ENCODE peak calls at places on chromosome 15, in five cellular contexts. S is B cell, H is RWPE1, M is WTC11, C is endodermal cell. Q is an unnamed sample.

GRCh38 chr15:69129026-69129385 is 31.4 kb upstream of the GLCE start:
- DNase-seq in H (no peak), M (no peak), S (no peak), C (no peak), Q (peak)

GRCh38 chr15:66461917-66462316 is 35.6 kb downstream of the SNAPC5 start:
- DNase-seq in M (no peak), C (no peak), S (no peak), H (peak), Q (peak)

GRCh38 chr15:80003171-80003570 is 32.2 kb upstream of the BCL2A1 start:
- DNase-seq in M (no peak), S (no peak), C (no peak), H (no peak), Q (no peak)

GRCh38 chr15:37028609-37029287 is 71.6 kb downstream of the MEIS2 start:
- DNase-seq in C (no peak), H (no peak), S (no peak), M (no peak), Q (peak)

GRCh38 chr15:90343391-90343790 is 8.7 kb upstream of the ZNF774 start:
- DNase-seq in H (peak), C (no peak), S (no peak), M (no peak), Q (peak)

GRCh38 chr15:41607033-41607432 is 48.0 kb downstream of the TYRO3 start:
- DNase-seq in M (no peak), C (no peak), S (no peak), H (peak), Q (peak)

GRCh38 chr15:82540055-82540983 is at the start of gene RPS17:
- DNase-seq in M (peak), H (peak), S (peak), C (peak), Q (peak)

GRCh38 chr15:67927501-67928156 is 87.8 kb upstream of the RNU6-1 start:
- DNase-seq in C (no peak), M (no peak), H (peak), S (no peak), Q (peak)

GRCh38 chr15:59296181-59296617 is 76.5 kb downstream of the MYO1E start:
- DNase-seq in C (peak), S (no peak), M (no peak), H (no peak), Q (peak)

GRCh38 chr15:90104551-90104950 is 2.3 kb upstream of the IDH2 start:
- DNase-seq in M (no peak), H (no peak), C (no peak), S (no peak), Q (peak)

GRCh38 chr15:58530056-58530590 is 98.3 kb downstream of the LIPC start:
- DNase-seq in C (no peak), M (no peak), H (no peak), S (no peak), Q (no peak)

GRCh38 chr15:67594793-67595192 is 52.3 kb downstream of the MAP2K5 start:
- DNase-seq in M (no peak), C (no peak), H (no peak), S (no peak), Q (no peak)

GRCh38 chr15:75753145-75753544 is 40.5 kb upstream of the CSPG4 start:
- DNase-seq in M (no peak), H (no peak), C (peak), S (no peak), Q (no peak)

GRCh38 chr15:26771168-26771916 is 1.5 kb downstream of the GABRB3 start:
- DNase-seq in M (peak), S (no peak), C (peak), H (no peak), Q (peak)

GRCh38 chr15:41443275-41443674 is 26.4 kb downstream of the RTF1 start:
- DNase-seq in C (no peak), M (no peak), S (no peak), H (no peak), Q (no peak)

GRCh38 chr15:92655178-92655995 is at the start of gene FAM174B:
- DNase-seq in H (no peak), C (peak), S (no peak), M (peak), Q (peak)

GRCh38 chr15:67998599-67999122 is 55.5 kb upstream of the PIAS1 start:
- DNase-seq in M (no peak), H (peak), C (no peak), S (no peak), Q (peak)

GRCh38 chr15:78004919-78005634 is 72.4 kb downstream of the TBC1D2B start:
- DNase-seq in S (no peak), H (no peak), M (no peak), C (no peak), Q (peak)
- TF ChIP-seq CTCF in S (no peak), H (no peak), M (no peak), C (no peak), Q (no peak)

GRCh38 chr15:42796955-42797779 is 60.2 kb upstream of the CDAN1 start:
- DNase-seq in S (no peak), C (no peak), M (no peak), H (peak), Q (peak)
- TF ChIP-seq CTCF in S (no peak), C (no peak), M (no peak), H (peak), Q (peak)

GRCh38 chr15:44023176-44023575 is 171.9 kb downstream of the FRMD5 start:
- DNase-seq in S (no peak), C (no peak), M (no peak), H (no peak), Q (no peak)
- TF ChIP-seq CTCF in S (no peak), C (no peak), M (no peak), H (no peak), Q (no peak)

GRCh38 chr15:94040523-94041248 is 190.7 kb upstream of the MCTP2 start:
- DNase-seq in M (no peak), H (no peak), S (no peak), C (no peak), Q (no peak)
- TF ChIP-seq CTCF in M (no peak), H (peak), S (no peak), C (peak), Q (no peak)

GRCh38 chr15:29451201-29451781 is 181.7 kb upstream of the NSMCE3 start:
- DNase-seq in C (peak), S (no peak), H (no peak), M (peak), Q (no peak)
- TF ChIP-seq CTCF in C (peak), S (no peak), H (no peak), M (no peak), Q (no peak)

GRCh38 chr15:94704421-94704820 is 473.1 kb downstream of the MCTP2 start:
- DNase-seq in S (no peak), C (no peak), H (no peak), M (no peak), Q (no peak)

GRCh38 chr15:94709319-94709718 is 478.0 kb downstream of the MCTP2 start:
- DNase-seq in H (no peak), M (no peak), S (no peak), C (no peak), Q (no peak)

GRCh38 chr15:94701281-94701985 is 470.1 kb downstream of the MCTP2 start:
- DNase-seq in S (no peak), M (no peak), H (no peak), C (no peak), Q (no peak)

GRCh38 chr15:94703591-94703990 is 472.2 kb downstream of the MCTP2 start:
- DNase-seq in C (no peak), M (no peak), H (peak), S (no peak), Q (no peak)

DNA sequence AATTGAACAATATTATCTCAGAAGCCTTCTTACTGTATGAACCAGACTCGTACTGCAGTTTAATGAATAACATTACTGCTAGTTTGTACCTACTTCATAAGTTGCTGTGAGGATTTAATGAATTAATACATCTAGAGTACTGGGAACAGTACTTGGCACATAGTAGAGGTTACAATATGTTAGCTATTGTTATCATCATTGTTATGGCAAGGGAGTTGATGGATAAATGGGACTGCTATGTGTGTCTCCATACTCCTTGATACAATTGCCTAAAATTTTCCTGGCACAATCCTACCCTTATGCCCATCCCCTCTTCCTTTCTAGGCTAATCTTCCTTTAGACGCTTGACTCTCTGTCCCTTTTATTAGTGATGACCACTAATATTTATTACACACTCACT is 473.6 kb downstream of the MCTP2 start:
- DNase-seq in C (no peak), S (no peak), H (no peak), M (no peak), Q (no peak)
- TF ChIP-seq CTCF in C (no peak), S (no peak), H (no peak), M (no peak), Q (no peak)

GRCh38 chr15:32028921-32029320 is 1.4 kb upstream of the CHRNA7 start:
- DNase-seq in C (peak), H (no peak), M (peak), S (no peak), Q (no peak)
- TF ChIP-seq CTCF in C (peak), H (no peak), M (no peak), S (no peak), Q (no peak)

Q was measured in epithelial cell of esophagus.